ENCODE peak calls at places on chromosomes 6 and 20, in five cellular contexts. Y is AG08395; R is AG20443; B is CD4-positive, alpha-beta T cell; Z is ureter. Q is an unnamed sample.

GRCh38 chr20:19291024-19291817 is 78.8 kb downstream of the SLC24A3 start:
- DNase-seq in R (no peak), B (no peak), Z (no peak), Y (no peak), Q (no peak)

GRCh38 chr6:162825597-162825996 is 97.8 kb downstream of the PACRG start:
- DNase-seq in Z (no peak), Y (no peak), B (no peak), R (no peak), Q (no peak)

GRCh38 chr6:151154418-151154817 is 85.3 kb upstream of the AKAP12 start:
- DNase-seq in Z (no peak), R (peak), B (no peak), Y (peak), Q (no peak)

GRCh38 chr6:52416629-52417151 is 3.5 kb upstream of the EFHC1 start:
- DNase-seq in R (peak), Y (peak), B (no peak), Z (peak), Q (no peak)

GRCh38 chr20:5127859-5128409 is 1.1 kb downstream of the CDS2 start:
- DNase-seq in Z (no peak), R (peak), Y (no peak), B (no peak), Q (no peak)

GRCh38 chr20:41631826-41632225 is 13.6 kb upstream of the CHD6 start:
- DNase-seq in R (peak), B (no peak), Y (peak), Z (no peak), Q (no peak)

GRCh38 chr20:10591956-10592521 is 81.8 kb downstream of the JAG1 start:
- DNase-seq in Y (peak), B (no peak), R (peak), Z (no peak), Q (no peak)

GRCh38 chr6:3513416-3513815 is 56.6 kb upstream of the SLC22A23 start:
- DNase-seq in Z (no peak), Y (no peak), R (no peak), B (no peak), Q (no peak)

GRCh38 chr6:125749112-125749863 is at the start of gene HEY2:
- DNase-seq in R (peak), Y (peak), B (peak), Z (peak), Q (peak)

GRCh38 chr20:9792674-9793073 is 46.2 kb downstream of the PAK5 start:
- DNase-seq in Z (no peak), Y (no peak), B (no peak), R (no peak), Q (no peak)

GRCh38 chr6:110214338-110214737 is 34.1 kb downstream of the CDC40 start:
- DNase-seq in R (no peak), Z (no peak), B (no peak), Y (no peak), Q (no peak)

GRCh38 chr6:37821449-37821848 is 1.9 kb downstream of the ZFAND3 start:
- DNase-seq in Z (no peak), B (no peak), Y (no peak), R (no peak), Q (no peak)

GRCh38 chr6:165055231-165055630 is 254.2 kb downstream of the C6orf118 start:
- DNase-seq in Y (peak), R (peak), B (no peak), Z (no peak), Q (no peak)

GRCh38 chr6:30264731-30265130 is 51.5 kb upstream of the TRIM26 start:
- DNase-seq in B (no peak), R (peak), Y (peak), Z (no peak), Q (no peak)

GRCh38 chr6:152979116-152979515 is 3.7 kb downstream of the FBXO5 start:
- DNase-seq in Y (no peak), R (no peak), Z (no peak), B (no peak), Q (no peak)

GRCh38 chr20:57749131-57749690 is 39.4 kb upstream of the PMEPA1 start:
- DNase-seq in R (no peak), B (no peak), Z (no peak), Y (no peak), Q (no peak)

GRCh38 chr20:43193443-43193842 is 3.7 kb upstream of the PTPRT start:
- DNase-seq in R (no peak), Y (no peak), Z (no peak), B (no peak), Q (no peak)

GRCh38 chr6:111556004-111556403 is 49.7 kb downstream of the TRAF3IP2 start:
- DNase-seq in Z (no peak), B (no peak), R (no peak), Y (no peak), Q (no peak)

GRCh38 chr20:33658510-33658909 is 3.6 kb upstream of the C20orf144 start:
- DNase-seq in Y (no peak), B (no peak), Z (no peak), R (no peak), Q (no peak)

GRCh38 chr20:38201356-38201755 is 36.3 kb upstream of the TGM2 start:
- DNase-seq in Z (no peak), B (no peak), R (peak), Y (peak), Q (peak)

GRCh38 chr6:18263561-18264337 is 581 bp downstream of the DEK start:
- DNase-seq in R (peak), B (no peak), Z (no peak), Y (peak), Q (no peak)

GRCh38 chr20:49343246-49343645 is 65.4 kb upstream of the ZNFX1 start:
- DNase-seq in B (no peak), R (no peak), Y (no peak), Z (no peak), Q (no peak)

GRCh38 chr6:151690303-151690702 is 117.2 kb upstream of the ESR1 start:
- DNase-seq in B (no peak), R (peak), Y (no peak), Z (no peak), Q (no peak)

GRCh38 chr6:22349528-22349927 is 52.7 kb upstream of the PRL start:
- DNase-seq in R (no peak), Y (no peak), Z (no peak), B (no peak), Q (no peak)

GRCh38 chr20:54221996-54222890 is 14.4 kb downstream of the PFDN4 start:
- DNase-seq in B (no peak), Z (no peak), Y (no peak), R (no peak), Q (no peak)

GRCh38 chr6:132713355-132714134 is at the start of gene VNN1:
- DNase-seq in Y (peak), B (no peak), R (peak), Z (no peak), Q (no peak)

GRCh38 chr6:10721850-10722569 is 860 bp upstream of the TMEM14C start:
- DNase-seq in Z (no peak), Y (no peak), R (no peak), B (no peak), Q (no peak)